ENCODE peak calls at places on chromosomes 1 and 21, in four cellular contexts. E is cardiac muscle cell, O is lower lobe of right lung, R is gastrocnemius medialis. W is an unnamed sample. For H3K27me3 and H3K4me1, the result is how much of the 10 kb centered on the place peaks cover.

GRCh38 chr1:199282910-199283309 is 644.1 kb downstream of the PTPRC start:
- DNase-seq in E (no peak), O (no peak), R (no peak), W (no peak)

GRCh38 chr1:209585672-209586071 is 2.2 kb downstream of the CAMK1G start:
- DNase-seq in E (peak), O (peak), R (peak), W (no peak)

GRCh38 chr21:42297372-42297771 is 17.8 kb downstream of the TFF3 start:
- DNase-seq in E (no peak), O (no peak), R (no peak), W (no peak)

GRCh38 chr21:45590246-45590725 is 48.0 kb upstream of the SLC19A1 start:
- DNase-seq in E (peak), O (peak), R (no peak), W (peak)

GRCh38 chr1:172662464-172663109 is 3.7 kb downstream of the FASLG start:
- DNase-seq in E (peak), O (peak), R (peak), W (no peak)

GRCh38 chr1:36733748-36734147 is 251.0 kb upstream of the CSF3R start:
- DNase-seq in E (no peak), O (no peak), R (no peak), W (peak)

GRCh38 chr1:77796695-77797405 is 17.4 kb downstream of the MIGA1 start:
- DNase-seq in E (no peak), O (no peak), R (no peak), W (no peak)

GRCh38 chr1:118979754-118980270 is 8.3 kb downstream of the TBX15 start:
- DNase-seq in E (no peak), O (no peak), R (no peak), W (peak)

GRCh38 chr1:202954057-202954745 is 3.9 kb downstream of the ADIPOR1 start:
- DNase-seq in E (no peak), O (no peak), R (no peak), W (no peak)

GRCh38 chr1:109256971-109257681 is 7.8 kb downstream of the CELSR2 start:
- DNase-seq in E (no peak), O (no peak), R (no peak), W (no peak)

GRCh38 chr1:154534263-154534844 is 24.1 kb downstream of the UBE2Q1 start:
- DNase-seq in E (peak), O (no peak), R (no peak), W (no peak)

GRCh38 chr1:203185061-203185461 is 1.4 kb downstream of the CHI3L1 start:
- DNase-seq in E (no peak), O (no peak), R (no peak), W (peak)

GRCh38 chr1:236275586-236275985 is 6.2 kb downstream of the ERO1B start:
- DNase-seq in E (no peak), O (no peak), R (no peak), W (no peak)

GRCh38 chr1:77489910-77490309 is 192.5 kb downstream of the ZZZ3 start:
- DNase-seq in E (peak), O (no peak), R (no peak), W (no peak)

GRCh38 chr1:195394567-195394966 is 1213.7 kb downstream of the KCNT2 start:
- DNase-seq in E (no peak), O (no peak), R (no peak), W (no peak)

GRCh38 chr21:36747114-36747814 is 48.3 kb downstream of the SIM2 start:
- DNase-seq in E (no peak), O (no peak), R (no peak), W (no peak)

GRCh38 chr1:29808141-29808995 is 572.0 kb downstream of the PTPRU start:
- DNase-seq in E (no peak), O (no peak), R (no peak), W (no peak)

GRCh38 chr1:64042331-64043100 is 160.9 kb upstream of the UBE2U start:
- DNase-seq in E (peak), O (no peak), R (peak), W (peak)

GRCh38 chr21:44304846-44305245 is 5.0 kb downstream of the PFKL start:
- DNase-seq in E (peak), O (no peak), R (no peak), W (no peak)

GRCh38 chr21:42403611-42404231 is at the start of gene UBASH3A:
- DNase-seq in E (no peak), O (no peak), R (no peak), W (no peak)

GRCh38 chr1:206766251-206766856 is 4.2 kb upstream of the IL19 start:
- DNase-seq in E (peak), O (peak), R (peak), W (peak)

GRCh38 chr1:200684015-200684414 is 14.3 kb upstream of the DDX59 start:
- DNase-seq in E (no peak), O (no peak), R (no peak), W (no peak)

GRCh38 chr21:37484535-37485474 is 118.2 kb downstream of the DYRK1A start:
- DNase-seq in E (no peak), O (no peak), R (no peak), W (no peak)

GRCh38 chr21:34881894-34882371 is 167.2 kb downstream of the RUNX1 start:
- DNase-seq in E (peak), O (no peak), R (no peak), W (no peak)

GRCh38 chr1:22142315-22143064 is 407 bp downstream of the WNT4 start:
- DNase-seq in E (no peak), O (no peak), R (no peak), W (no peak)

GRCh38 chr1:12600880-12601633 is 17.0 kb downstream of the DHRS3 start:
- DNase-seq in E (peak), O (no peak), R (peak), W (peak)

GRCh38 chr1:203338335-203339036 is 12.4 kb downstream of the FMOD start:
- DNase-seq in E (peak), O (no peak), R (no peak), W (no peak)

GRCh38 chr1:187928288-187928687 is 1099.5 kb downstream of the PLA2G4A start:
- DNase-seq in E (peak), O (no peak), R (no peak), W (no peak)

GRCh38 chr1:161068306-161069200 is 1.1 kb downstream of the ARHGAP30 start:
- DNase-seq in E (no peak), O (peak), R (peak), W (peak)

GRCh38 chr1:55018395-55018794 is 19.7 kb downstream of the BSND start:
- DNase-seq in E (no peak), O (no peak), R (no peak), W (no peak)

GRCh38 chr1:228365321-228366061 is 41.1 kb downstream of the TRIM11 start:
- DNase-seq in E (no peak), O (peak), R (peak), W (peak)

GRCh38 chr1:39087109-39087834 is 61.1 kb downstream of the NDUFS5 start:
- DNase-seq in E (peak), O (no peak), R (peak), W (peak)

GRCh38 chr1:204335085-204335484 is 24.6 kb downstream of the PLEKHA6 start:
- DNase-seq in E (peak), O (no peak), R (no peak), W (no peak)

GRCh38 chr1:25675729-25676476 is 59.3 kb downstream of the MAN1C1 start:
- DNase-seq in E (no peak), O (no peak), R (no peak), W (peak)
- H3K27me3 ChIP-seq in E (under half), O (under half), R (under half), W (under half)

DNA sequence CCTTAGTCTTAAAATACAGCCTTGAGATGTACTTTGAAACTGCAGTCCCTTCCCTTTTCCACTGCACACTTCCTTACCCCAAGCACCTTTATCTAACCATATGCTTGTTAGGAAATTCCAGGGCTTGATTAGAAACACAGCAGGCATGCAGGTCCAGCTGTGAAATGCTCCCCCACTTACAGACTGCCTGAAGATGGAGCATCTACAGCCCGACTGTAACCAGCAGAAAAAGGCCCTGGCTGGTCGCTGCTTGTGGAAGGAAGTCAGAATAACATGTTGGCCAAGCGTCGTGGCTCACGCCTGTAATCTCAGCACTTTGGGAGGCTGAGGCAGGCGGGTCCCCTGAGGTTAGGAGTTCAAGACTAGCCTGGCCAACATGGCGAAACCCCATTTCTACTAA is 37.2 kb downstream of the VN1R5 start:
- DNase-seq in E (peak), O (no peak), R (no peak), W (no peak)
- H3K4me1 ChIP-seq in E (under half), O (under half), R (under half), W (under half)

GRCh38 chr21:38661296-38662223 is 144.2 kb upstream of the ETS2 start:
- DNase-seq in E (peak), O (peak), R (no peak), W (peak)

GRCh38 chr21:38662224-38662568 is 143.5 kb upstream of the ETS2 start:
- DNase-seq in E (no peak), O (no peak), R (no peak), W (no peak)

GRCh38 chr21:38663282-38663681 is 142.4 kb upstream of the ETS2 start:
- DNase-seq in E (no peak), O (no peak), R (no peak), W (no peak)

GRCh38 chr21:38660333-38661295 is 145.1 kb upstream of the ETS2 start:
- DNase-seq in E (peak), O (peak), R (no peak), W (peak)

GRCh38 chr21:38659936-38660332 is 145.8 kb upstream of the ETS2 start:
- DNase-seq in E (no peak), O (no peak), R (no peak), W (no peak)
- H3K27me3 ChIP-seq in E (half or more), O (under half), R (under half), W (under half)

GRCh38 chr1:162632234-162632666 is at the start of gene DDR2:
- DNase-seq in E (peak), O (no peak), R (peak), W (peak)
- H3K4me1 ChIP-seq in E (under half), O (under half), R (under half), W (half or more)

GRCh38 chr1:212827377-212827776 is 20.1 kb downstream of the SPATA45 start:
- DNase-seq in E (no peak), O (no peak), R (no peak), W (no peak)
- H3K27me3 ChIP-seq in E (under half), O (under half), R (under half), W (under half)

W was measured in tibial artery.